ENCODE peak calls at places on chromosomes 1 and 21, in six cellular contexts. V is heart left ventricle, K is A549, H is tibial nerve, T is stomach, D is AG04450. W is an unnamed sample.

GRCh38 chr1:29628190-29628589 is 391.9 kb downstream of the PTPRU start:
- DNase-seq in D (no peak), H (no peak), T (no peak), K (no peak), V (no peak), W (no peak)

GRCh38 chr1:30750751-30751291 is 6.8 kb downstream of the LAPTM5 start:
- DNase-seq in K (no peak), V (no peak), D (no peak), T (no peak), H (no peak), W (no peak)

GRCh38 chr1:231584117-231584516 is 42.5 kb upstream of the DISC1 start:
- DNase-seq in K (peak), D (no peak), H (no peak), V (no peak), T (no peak), W (no peak)

GRCh38 chr1:38451541-38451993 is 405.0 kb upstream of the POU3F1 start:
- DNase-seq in V (no peak), T (no peak), D (no peak), K (no peak), H (no peak), W (no peak)

GRCh38 chr1:71049951-71050598 is 2.5 kb upstream of the PTGER3 start:
- DNase-seq in T (no peak), H (peak), V (no peak), K (peak), D (peak), W (peak)

GRCh38 chr1:151968058-151968457 is 25.6 kb downstream of the S100A10 start:
- DNase-seq in K (peak), V (no peak), H (peak), D (no peak), T (peak), W (no peak)

GRCh38 chr1:220926146-220926545 is 46.9 kb downstream of the HLX start:
- DNase-seq in D (no peak), V (no peak), H (no peak), T (no peak), K (no peak), W (no peak)

GRCh38 chr1:85681087-85681486 is 27.1 kb downstream of the ZNHIT6 start:
- DNase-seq in T (no peak), V (no peak), H (no peak), D (no peak), K (peak), W (peak)

GRCh38 chr1:24775901-24776300 is 30.7 kb downstream of the CLIC4 start:
- DNase-seq in D (no peak), K (no peak), V (no peak), T (no peak), H (no peak), W (no peak)

GRCh38 chr1:241447056-241447649 is 72.4 kb downstream of the FH start:
- DNase-seq in T (no peak), H (no peak), V (no peak), K (no peak), D (no peak), W (no peak)

GRCh38 chr1:212752256-212752933 is 39.2 kb downstream of the NSL1 start:
- DNase-seq in D (no peak), H (no peak), T (no peak), V (no peak), K (no peak), W (no peak)

GRCh38 chr1:216945506-216946080 is 222.4 kb upstream of the ESRRG start:
- DNase-seq in T (no peak), K (no peak), D (no peak), H (no peak), V (no peak), W (no peak)

GRCh38 chr1:109299087-109299983 is 7.5 kb downstream of the MYBPHL start:
- DNase-seq in K (no peak), T (no peak), H (peak), D (peak), V (peak), W (no peak)

DNA sequence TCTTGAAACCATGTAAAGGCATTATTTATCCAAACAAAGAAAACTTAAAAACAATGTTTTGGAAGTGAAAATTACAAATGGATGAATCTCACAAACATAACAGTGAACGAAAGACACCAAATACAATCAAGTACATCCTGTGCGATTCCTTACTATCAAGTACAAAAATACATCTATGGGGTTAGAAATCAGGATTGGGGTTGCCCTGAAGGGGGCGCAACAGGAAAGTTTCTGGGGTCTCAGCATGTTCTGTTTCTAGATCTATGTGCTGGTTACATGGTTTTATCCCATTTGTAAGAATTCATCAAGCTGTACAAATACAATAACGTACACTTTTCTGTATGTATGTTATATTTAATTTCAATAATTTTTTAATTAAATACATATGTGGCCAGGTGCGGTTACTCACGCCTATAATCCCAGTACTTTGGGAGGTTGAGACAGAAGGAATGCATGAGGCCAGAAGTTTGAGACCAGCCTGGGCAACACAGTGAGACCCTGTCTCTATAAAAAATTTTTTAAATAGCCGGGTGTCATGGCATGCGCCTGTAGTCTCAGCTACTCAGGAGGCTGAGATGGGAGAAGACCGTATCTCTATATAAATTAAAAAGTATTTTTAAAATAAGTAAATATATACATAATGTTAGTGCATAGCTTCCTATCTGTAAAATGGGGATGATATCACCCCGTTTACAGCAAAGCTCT is 121.5 kb upstream of the SOD1 start:
- DNase-seq in K (no peak), D (no peak), V (no peak), H (no peak), T (no peak), W (no peak)
- TF ChIP-seq CTCF in K (no peak), D (no peak), V (no peak), H (no peak), T (no peak), W (peak)

DNA sequence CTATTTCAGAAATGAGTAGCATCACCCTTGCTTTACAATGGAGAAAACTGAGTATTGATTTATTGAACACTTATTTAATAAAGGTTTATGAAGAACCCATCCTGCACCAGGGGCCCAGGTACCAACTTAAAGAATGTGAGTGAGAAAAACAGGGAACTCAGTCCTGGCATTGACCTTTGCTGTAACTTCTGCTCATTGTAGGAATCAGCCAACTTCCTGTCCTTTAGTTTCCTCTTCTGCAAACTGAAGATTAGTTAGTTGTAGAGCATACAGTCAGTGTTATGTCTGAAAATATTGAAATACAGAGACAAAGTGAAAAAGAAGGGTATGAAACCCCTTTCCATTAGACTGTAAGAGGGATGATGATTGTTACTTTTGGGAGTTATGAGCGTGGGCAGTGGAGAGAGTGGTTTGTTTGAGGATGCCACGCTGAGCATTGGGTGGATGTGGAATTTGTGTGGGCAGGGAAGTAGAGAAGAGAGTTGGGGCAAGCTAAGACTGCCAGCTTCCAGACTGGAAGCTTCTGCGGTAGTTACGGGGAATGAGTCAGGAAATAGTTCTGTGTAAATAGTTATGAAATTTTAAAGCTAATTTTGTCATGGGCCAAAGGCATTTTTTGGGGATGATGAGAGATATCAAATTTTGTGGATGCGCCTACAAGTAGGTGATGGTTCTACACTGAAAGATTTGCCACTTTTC is 89.2 kb downstream of the GPR88 start:
- DNase-seq in T (no peak), H (no peak), D (peak), V (no peak), K (no peak), W (no peak)
- H3K4me3 ChIP-seq in T (no peak), H (no peak), D (no peak), V (no peak), K (no peak), W (no peak)

DNA sequence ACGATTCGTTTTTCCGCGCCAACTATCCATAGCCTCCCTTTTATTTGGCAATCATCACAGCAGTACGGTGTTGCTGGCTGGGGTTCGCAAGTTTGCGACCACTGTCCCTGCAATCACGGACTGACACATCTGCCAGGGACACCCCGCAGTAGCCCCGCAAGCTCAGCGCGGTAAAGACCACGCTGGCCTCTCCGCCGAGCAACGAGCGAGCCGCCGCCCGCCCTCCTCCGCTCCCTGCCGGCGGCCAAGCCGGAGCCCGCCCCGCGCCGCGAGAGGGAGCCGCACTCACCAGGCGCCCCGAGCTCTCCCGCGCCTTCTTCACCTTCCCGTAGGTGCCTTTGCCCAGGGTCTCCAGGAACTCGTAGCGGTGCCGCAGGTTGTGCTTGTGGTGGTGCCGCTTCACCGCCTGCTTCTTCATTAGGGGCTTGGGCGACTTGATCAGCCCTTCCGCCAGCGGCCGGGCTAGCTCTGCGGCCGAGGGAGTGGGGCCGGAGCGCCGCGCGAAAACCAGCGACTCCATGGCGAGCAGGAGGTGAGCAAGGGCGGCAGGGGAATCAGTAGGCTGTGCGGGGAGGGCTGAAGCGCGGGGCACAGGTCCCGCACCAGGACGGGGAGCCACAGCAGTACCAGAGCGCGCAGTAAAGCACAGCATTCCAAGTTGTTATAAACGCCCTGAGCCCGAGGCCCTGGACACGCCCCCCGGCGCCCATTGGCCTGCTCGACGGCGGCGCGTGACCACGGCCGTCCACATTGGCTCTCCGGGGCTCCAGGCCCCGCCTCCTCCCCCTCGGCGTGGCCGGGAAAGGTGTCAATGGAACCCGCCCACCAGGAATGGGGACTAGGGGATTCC is at the start of gene NUAK2:
- DNase-seq in T (peak), D (peak), H (peak), K (peak), V (peak), W (no peak)
- TF ChIP-seq CTCF in T (no peak), D (peak), H (no peak), K (no peak), V (peak), W (peak)

DNA sequence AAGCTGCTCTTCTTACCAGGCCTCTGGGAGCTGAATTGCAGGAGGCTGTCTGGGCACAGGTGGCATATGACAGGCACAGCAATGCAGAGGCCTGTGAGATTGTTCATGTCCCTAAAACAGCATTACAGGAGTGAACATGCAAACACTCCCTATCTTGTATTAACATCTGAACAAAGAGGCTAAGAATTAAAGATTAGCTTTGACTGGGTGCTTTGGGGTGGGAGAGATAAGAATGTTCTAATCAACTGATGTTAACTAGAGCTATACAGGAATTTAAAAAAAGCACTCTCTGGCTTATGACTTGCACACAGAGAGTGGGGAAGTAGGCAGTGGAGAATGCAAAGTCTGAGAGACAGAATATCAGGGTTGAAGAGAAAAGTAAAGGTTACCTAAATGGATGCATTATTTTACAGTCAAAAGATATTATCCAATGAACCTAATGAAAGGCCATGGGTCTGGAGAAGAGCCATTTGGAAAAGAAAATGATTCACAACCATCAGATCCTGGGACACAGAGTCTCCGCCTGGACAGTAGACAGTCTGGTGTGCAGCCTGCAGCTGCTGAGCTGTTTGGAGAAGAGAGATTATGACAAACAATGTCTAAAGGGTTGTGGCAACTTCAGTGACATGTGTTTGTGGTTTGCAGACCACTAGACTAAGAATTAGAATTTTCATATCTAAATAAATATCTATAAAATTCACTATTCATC is 20.2 kb downstream of the DPT start:
- DNase-seq in T (no peak), D (no peak), H (peak), K (no peak), V (no peak), W (no peak)
- H3K4me3 ChIP-seq in T (no peak), D (no peak), H (no peak), K (no peak), V (no peak), W (no peak)

GRCh38 chr1:6776389-6776788 is 8.9 kb upstream of the CAMTA1 start:
- DNase-seq in D (no peak), H (no peak), V (no peak), T (no peak), K (no peak), W (no peak)
- TF ChIP-seq CTCF in D (no peak), H (no peak), V (no peak), T (no peak), K (no peak), W (no peak)

GRCh38 chr21:32581732-32582131 is 3.6 kb downstream of the TCP10L start:
- DNase-seq in T (no peak), V (no peak), H (no peak), K (no peak), D (no peak), W (no peak)
- H3K4me3 ChIP-seq in T (no peak), V (no peak), H (no peak), K (no peak), D (no peak), W (no peak)

GRCh38 chr1:184383772-184384323 is 3.0 kb upstream of the C1orf21 start:
- DNase-seq in H (no peak), K (no peak), D (no peak), V (no peak), T (no peak), W (no peak)

GRCh38 chr1:184380468-184380867 is 6.4 kb upstream of the C1orf21 start:
- DNase-seq in H (no peak), D (no peak), K (no peak), T (no peak), V (no peak), W (no peak)

GRCh38 chr1:184376359-184376758 is 10.5 kb upstream of the C1orf21 start:
- DNase-seq in H (no peak), T (no peak), K (no peak), D (no peak), V (no peak), W (no peak)

DNA sequence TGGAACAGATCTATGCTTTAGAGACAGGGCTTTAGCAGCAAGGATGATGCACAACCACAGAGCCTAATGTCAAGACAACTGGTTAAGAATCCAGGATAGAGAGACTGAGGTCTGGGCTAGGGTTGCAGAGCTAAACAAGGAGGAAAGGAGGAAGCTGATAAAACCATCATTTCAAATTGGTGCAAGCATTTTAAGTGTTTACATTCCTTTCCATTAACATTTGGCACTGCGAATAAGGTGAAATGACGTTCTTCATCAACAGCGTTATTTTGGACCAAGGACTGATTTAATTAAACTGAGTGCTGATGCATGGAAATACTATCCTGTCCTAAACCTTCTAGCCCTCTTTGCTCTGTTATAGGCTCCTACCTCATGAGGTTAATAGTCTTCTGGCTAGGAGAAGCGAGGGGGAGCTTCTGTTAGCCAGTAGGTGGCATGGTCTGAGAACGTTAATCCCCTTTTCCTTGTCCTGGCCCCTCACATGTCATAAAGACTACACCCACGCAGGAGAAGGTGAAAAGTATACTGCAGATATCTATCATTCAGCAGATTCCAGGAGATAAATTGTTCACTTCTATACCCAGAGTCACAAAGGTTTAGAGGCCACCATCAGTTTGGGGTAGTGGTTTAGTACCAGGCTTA is 7.6 kb upstream of the C1orf21 start:
- DNase-seq in V (no peak), D (no peak), H (no peak), K (peak), T (no peak), W (no peak)
- TF ChIP-seq CTCF in V (peak), D (peak), H (no peak), K (peak), T (no peak), W (peak)

GRCh38 chr1:202056644-202057334 is 46.4 kb downstream of the ELF3 start:
- DNase-seq in D (no peak), V (peak), K (peak), H (no peak), T (peak), W (no peak)
- H3K4me3 ChIP-seq in D (no peak), V (no peak), K (no peak), H (no peak), T (no peak), W (no peak)

W was measured in epithelial cell of proximal tubule.